ENCODE peak calls at places on chromosomes 16 and 17, in ten cellular contexts. W is T-cell, U is brain pericyte, I is LoVo, S is skeletal muscle cell, L is AG20443, D is IMR-90, O is endodermal cell, V is Caco-2, K is NCI-H2171. P is an unnamed sample.

GRCh38 chr17:68424861-68425260 is 32.4 kb downstream of the WIPI1 start:
- DNase-seq in W (no peak), U (no peak), I (no peak), S (no peak), L (no peak), D (no peak), O (peak; percentile 59), V (peak; percentile 57), K (peak; percentile 81), P (no peak)

GRCh38 chr17:10871914-10872313 is 34.0 kb upstream of the PIRT start:
- DNase-seq in W (no peak), U (no peak), I (no peak), S (no peak), L (no peak), D (no peak), O (no peak), V (no peak), K (peak; percentile 51), P (no peak)

GRCh38 chr17:38663125-38663751 is 11.5 kb downstream of the EPOP start:
- DNase-seq in W (no peak), U (no peak), I (peak; percentile 45), S (no peak), L (peak; percentile 78), D (peak; percentile 29), O (peak; percentile 99), V (peak; percentile 92), K (peak; percentile 84), P (peak; percentile 25)

GRCh38 chr16:83953796-83954576 is 946 bp downstream of the OSGIN1 start:
- DNase-seq in W (no peak), U (no peak), I (peak; percentile 49), S (no peak), L (no peak), D (peak; percentile 32), O (peak; percentile 76), V (peak; percentile 71), K (no peak), P (no peak)

GRCh38 chr17:36510636-36511035 is 24.0 kb downstream of the MYO19 start:
- DNase-seq in W (no peak), U (no peak), I (no peak), S (no peak), L (peak; percentile 4), D (no peak), O (peak; percentile 39), V (peak; percentile 26), K (no peak), P (no peak)

GRCh38 chr17:80866050-80866793 is 125.4 kb upstream of the CHMP6 start:
- DNase-seq in W (peak; percentile 48), U (no peak), I (no peak), S (no peak), L (peak; percentile 83), D (peak; percentile 69), O (peak; percentile 93), V (peak; percentile 66), K (no peak), P (peak; percentile 72)

GRCh38 chr17:19644493-19645210 is 3.9 kb upstream of the ALDH3A2 start:
- DNase-seq in W (no peak), U (no peak), I (no peak), S (no peak), L (no peak), D (no peak), O (no peak), V (no peak), K (no peak), P (no peak)

GRCh38 chr16:70646260-70647241 is at the start of gene IL34:
- DNase-seq in W (no peak), U (peak; percentile 69), I (no peak), S (peak; percentile 61), L (peak; percentile 11), D (no peak), O (no peak), V (no peak), K (peak; percentile 29), P (no peak)

GRCh38 chr17:71486171-71486740 is 634.6 kb upstream of the SOX9 start:
- DNase-seq in W (no peak), U (no peak), I (no peak), S (peak; percentile 75), L (no peak), D (no peak), O (no peak), V (no peak), K (no peak), P (no peak)

GRCh38 chr16:54174750-54175149 is 111.8 kb downstream of the IRX3 start:
- DNase-seq in W (no peak), U (no peak), I (no peak), S (no peak), L (no peak), D (no peak), O (no peak), V (no peak), K (no peak), P (no peak)

GRCh38 chr17:77038860-77039555 is 101.8 kb upstream of the SEC14L1 start:
- DNase-seq in W (no peak), U (no peak), I (no peak), S (no peak), L (no peak), D (no peak), O (no peak), V (no peak), K (no peak), P (no peak)

GRCh38 chr16:57382535-57383275 is 10.4 kb downstream of the CX3CL1 start:
- DNase-seq in W (no peak), U (no peak), I (no peak), S (no peak), L (no peak), D (no peak), O (no peak), V (no peak), K (no peak), P (no peak)

GRCh38 chr17:28747046-28747691 is 3.4 kb downstream of the TRAF4 start:
- DNase-seq in W (no peak), U (no peak), I (no peak), S (no peak), L (no peak), D (no peak), O (peak; percentile 65), V (peak; percentile 82), K (peak; percentile 45), P (no peak)

GRCh38 chr16:22661161-22661647 is 150.5 kb downstream of the NPIPB5 start:
- DNase-seq in W (no peak), U (no peak), I (no peak), S (no peak), L (no peak), D (no peak), O (peak; percentile 37), V (no peak), K (no peak), P (no peak)

GRCh38 chr17:80285237-80285920 is 24.7 kb downstream of the RNF213 start:
- DNase-seq in W (no peak), U (no peak), I (no peak), S (no peak), L (no peak), D (no peak), O (no peak), V (no peak), K (no peak), P (no peak)